ENCODE peak calls at places on chromosome 15, in four cellular contexts. P is effector memory CD4-positive, alpha-beta T cell; F is uterus; X is PC-9. S is an unnamed sample.

GRCh38 chr15:44315773-44316465 is 27.4 kb downstream of the GOLM2 start:
- DNase-seq in P (no peak), F (no peak), X (no peak), S (no peak)

GRCh38 chr15:63041982-63042878 is at the start of gene TPM1:
- DNase-seq in P (no peak), F (peak; percentile 93), X (peak; percentile 83), S (peak; percentile 62)

GRCh38 chr15:77839970-77840609 is 207.4 kb upstream of the LINGO1 start:
- DNase-seq in P (no peak), F (no peak), X (no peak), S (no peak)

GRCh38 chr15:94019062-94019461 is 212.3 kb upstream of the MCTP2 start:
- DNase-seq in P (no peak), F (peak; percentile 55), X (no peak), S (no peak)

GRCh38 chr15:67185621-67186225 is 68.7 kb downstream of the AAGAB start:
- DNase-seq in P (no peak), F (peak; percentile 12), X (no peak), S (no peak)

GRCh38 chr15:31471731-31472430 is 145.2 kb downstream of the KLF13 start:
- DNase-seq in P (no peak), F (peak; percentile 29), X (no peak), S (no peak)

GRCh38 chr15:48062476-48062875 is 58.3 kb upstream of the SLC24A5 start:
- DNase-seq in P (no peak), F (no peak), X (no peak), S (no peak)

GRCh38 chr15:39969871-39970270 is 36.0 kb downstream of the EIF2AK4 start:
- DNase-seq in P (no peak), F (peak; percentile 82), X (peak; percentile 47), S (no peak)

GRCh38 chr15:96354731-96355560 is 24.4 kb downstream of the NR2F2 start:
- DNase-seq in P (no peak), F (peak; percentile 60), X (peak; percentile 30), S (no peak)

GRCh38 chr15:25481208-25481862 is 42.5 kb upstream of the UBE3A start:
- DNase-seq in P (no peak), F (no peak), X (peak; percentile 7), S (no peak)

GRCh38 chr15:42591238-42591936 is 16.0 kb downstream of the STARD9 start:
- DNase-seq in P (no peak), F (no peak), X (no peak), S (no peak)

GRCh38 chr15:94066046-94066445 is 165.3 kb upstream of the MCTP2 start:
- DNase-seq in P (no peak), F (no peak), X (no peak), S (no peak)

GRCh38 chr15:71434774-71435173 is 319.5 kb downstream of the THSD4 start:
- DNase-seq in P (no peak), F (no peak), X (no peak), S (no peak)

GRCh38 chr15:91795281-91795680 is 58.2 kb upstream of the SLCO3A1 start:
- DNase-seq in P (no peak), F (no peak), X (no peak), S (no peak)

GRCh38 chr15:40028853-40029252 is 10.1 kb downstream of the SRP14 start:
- DNase-seq in P (no peak), F (no peak), X (no peak), S (no peak)

GRCh38 chr15:62625421-62626033 is 417.0 kb upstream of the TPM1 start:
- DNase-seq in P (no peak), F (no peak), X (no peak), S (no peak)

GRCh38 chr15:76682259-76682658 is 222.9 kb downstream of the SCAPER start:
- DNase-seq in P (no peak), F (no peak), X (no peak), S (no peak)

GRCh38 chr15:99644913-99645549 is 79.2 kb downstream of the MEF2A start:
- DNase-seq in P (no peak), F (no peak), X (no peak), S (no peak)

GRCh38 chr15:88246666-88247446 is 9.7 kb downstream of the NTRK3 start:
- DNase-seq in P (peak; percentile 28), F (peak; percentile 74), X (peak; percentile 63), S (no peak)

GRCh38 chr15:92807971-92808571 is 92.1 kb upstream of the CHD2 start:
- DNase-seq in P (no peak), F (peak; percentile 29), X (no peak), S (no peak)

GRCh38 chr15:65942436-65942835 is 73.1 kb downstream of the RAB11A start:
- DNase-seq in P (no peak), F (no peak), X (no peak), S (no peak)

GRCh38 chr15:51828621-51829359 is 663 bp upstream of the TMOD3 start:
- DNase-seq in P (no peak), F (no peak), X (peak; percentile 79), S (no peak)

GRCh38 chr15:32716216-32716959 is 1.4 kb upstream of the GREM1 start:
- DNase-seq in P (no peak), F (no peak), X (no peak), S (no peak)

GRCh38 chr15:32718082-32718821 is 448 bp downstream of the GREM1 start:
- DNase-seq in P (no peak), F (no peak), X (no peak), S (no peak)

GRCh38 chr15:32718822-32719716 is 1.3 kb downstream of the GREM1 start:
- DNase-seq in P (no peak), F (no peak), X (no peak), S (no peak)

GRCh38 chr15:32716960-32717289 is 879 bp upstream of the GREM1 start:
- DNase-seq in P (no peak), F (no peak), X (no peak), S (no peak)

DNA sequence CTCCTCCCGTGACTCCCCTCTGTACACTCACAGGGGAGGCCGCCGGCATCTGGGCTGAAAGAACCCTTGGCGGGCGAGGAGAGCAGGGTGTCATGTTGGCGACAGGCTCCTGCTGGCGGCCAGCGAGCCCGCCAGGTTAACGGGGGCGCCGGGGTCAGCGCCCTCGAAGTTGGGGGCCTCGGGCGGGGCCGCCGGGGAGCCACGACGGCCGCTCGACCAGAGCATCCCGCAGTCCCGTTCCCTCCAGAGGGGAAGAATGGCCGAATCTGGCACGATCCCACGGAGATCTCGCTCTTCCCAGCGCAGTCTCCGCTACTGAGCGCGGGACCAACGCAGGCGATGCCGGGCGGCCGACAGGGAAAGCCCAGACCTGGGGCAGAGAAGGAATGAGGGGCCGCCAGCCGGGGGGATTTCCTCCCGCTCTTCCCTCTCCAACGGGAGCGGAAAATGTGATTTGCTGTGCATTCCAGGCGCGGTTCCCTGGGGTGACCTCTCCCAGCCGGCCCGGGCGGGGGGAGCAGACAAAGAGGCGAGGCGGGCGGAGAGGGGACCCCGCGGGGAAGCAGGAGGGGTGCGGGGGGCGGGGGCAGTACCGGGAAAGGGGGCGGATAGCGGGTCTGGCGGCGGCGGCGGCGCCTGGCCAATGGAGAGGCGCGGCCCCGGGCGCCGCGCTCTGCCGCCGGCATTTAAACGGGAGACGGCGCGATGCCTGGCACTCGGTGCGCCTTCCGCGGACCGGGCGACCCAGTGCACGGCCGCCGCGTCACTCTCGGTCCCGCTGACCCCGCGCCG is at the start of gene GREM1:
- DNase-seq in P (no peak), F (no peak), X (no peak), S (no peak)
- H3K27me3 ChIP-seq in P (peaks cover 11% of the 10 kb centered on the region), F (peaks cover 12% of the 10 kb centered on the region), X (no peaks in the 10 kb centered on the region), S (peaks cover 16% of the 10 kb centered on the region)

DNA sequence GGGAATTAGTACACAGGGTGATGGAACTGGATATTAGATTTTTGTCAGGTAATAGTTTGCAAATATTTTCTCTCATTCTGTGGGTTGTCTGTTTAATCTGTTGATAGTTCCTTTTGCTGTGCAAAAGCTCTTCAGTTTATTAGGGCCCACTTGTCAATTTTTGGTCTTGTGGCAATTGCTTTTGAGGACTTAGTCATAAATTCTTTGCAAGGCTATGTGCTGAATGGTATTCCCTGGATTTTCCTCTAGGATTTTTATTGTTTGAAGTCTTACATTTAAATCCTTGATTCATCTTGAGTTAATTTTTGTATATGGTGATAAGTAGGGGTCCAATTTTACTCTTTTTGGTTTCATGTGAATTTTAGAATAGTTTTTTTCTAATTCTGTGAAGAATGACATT is 111.3 kb downstream of the ARRDC4 start:
- DNase-seq in P (no peak), F (no peak), X (no peak), S (no peak)
- H3K27me3 ChIP-seq in P (no peaks in the 10 kb centered on the region), F (no peaks in the 10 kb centered on the region), X (no peaks in the 10 kb centered on the region), S (no peaks in the 10 kb centered on the region)

GRCh38 chr15:69562097-69562496 is 109.5 kb downstream of the RPLP1 start:
- DNase-seq in P (no peak), F (no peak), X (no peak), S (no peak)

GRCh38 chr15:69562564-69562963 is 109.9 kb downstream of the RPLP1 start:
- DNase-seq in P (no peak), F (no peak), X (no peak), S (no peak)

GRCh38 chr15:69559440-69560215 is 107.0 kb downstream of the RPLP1 start:
- DNase-seq in P (no peak), F (no peak), X (no peak), S (no peak)

GRCh38 chr15:69558138-69558409 is 105.5 kb downstream of the RPLP1 start:
- DNase-seq in P (no peak), F (no peak), X (no peak), S (no peak)

DNA sequence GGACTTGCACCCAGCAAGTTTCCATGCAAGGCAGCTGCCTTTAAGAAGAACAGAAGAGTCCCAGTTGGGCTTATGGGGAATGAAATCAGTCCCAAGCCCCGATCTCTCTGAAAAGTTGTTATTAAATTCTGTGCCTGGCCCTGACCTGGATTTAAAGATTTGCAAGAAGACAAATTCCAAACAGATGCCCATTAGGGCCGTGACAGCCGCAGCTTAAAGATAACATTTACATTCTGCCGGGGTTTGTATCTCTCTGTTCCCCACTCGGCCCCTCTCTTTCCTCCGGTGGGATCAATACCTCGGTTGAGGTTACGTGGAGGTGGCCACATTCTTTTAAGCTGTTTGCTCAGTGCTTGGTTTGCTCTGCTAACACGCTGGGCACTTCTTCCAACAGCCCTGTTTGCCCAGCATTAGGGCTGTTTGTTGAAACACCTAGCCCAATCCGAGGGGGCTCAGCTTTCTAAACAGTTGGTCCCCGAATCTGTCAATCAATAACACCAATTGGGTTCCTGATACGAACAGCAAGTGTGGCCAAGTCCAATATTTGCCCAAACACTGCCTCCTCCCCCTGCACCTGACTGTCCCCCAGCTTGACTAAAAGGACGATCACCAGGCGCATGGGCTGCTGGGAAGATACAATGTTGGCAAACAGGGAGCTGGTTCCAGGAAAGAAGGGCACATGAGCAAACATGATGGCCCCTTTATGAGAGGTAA is 108.6 kb downstream of the RPLP1 start:
- DNase-seq in P (no peak), F (no peak), X (no peak), S (no peak)
- H3K27me3 ChIP-seq in P (no peaks in the 10 kb centered on the region), F (no peaks in the 10 kb centered on the region), X (no peaks in the 10 kb centered on the region), S (no peaks in the 10 kb centered on the region)

GRCh38 chr15:69660658-69661405 is 208.2 kb downstream of the RPLP1 start:
- DNase-seq in P (no peak), F (no peak), X (no peak), S (no peak)
- H3K27me3 ChIP-seq in P (no peaks in the 10 kb centered on the region), F (no peaks in the 10 kb centered on the region), X (no peaks in the 10 kb centered on the region), S (no peaks in the 10 kb centered on the region)

GRCh38 chr15:57651445-57651844 is 55.1 kb upstream of the POLR2M start:
- DNase-seq in P (no peak), F (no peak), X (no peak), S (no peak)
- H3K27me3 ChIP-seq in P (no peaks in the 10 kb centered on the region), F (no peaks in the 10 kb centered on the region), X (no peaks in the 10 kb centered on the region), S (no peaks in the 10 kb centered on the region)